ENCODE peak calls at places on chromosome 13, in nine cellular contexts. One of them, this sample, is unnamed. For H3K36me3, the result is how much of the 10 kb centered on the place peaks cover.

GRCh38 chr13:63048648-63049047 is 1633.0 kb upstream of the PCDH20 start:
- DNase-seq in cardiac muscle cell: no peak
- DNase-seq in prostate gland: no peak
- DNase-seq in tibial nerve: no peak
- DNase-seq in heart right ventricle: no peak
- DNase-seq in Peyer's patch: no peak
- DNase-seq in WERI-Rb-1: no peak
- DNase-seq in K562: no peak
- DNase-seq in brain microvascular endothelial cell: no peak
- DNase-seq in this sample: no peak

GRCh38 chr13:84684804-84685203 is 802.5 kb upstream of the SLITRK1 start:
- DNase-seq in cardiac muscle cell: no peak
- DNase-seq in heart right ventricle: no peak
- DNase-seq in WERI-Rb-1: no peak
- DNase-seq in Peyer's patch: no peak
- DNase-seq in tibial nerve: no peak
- DNase-seq in prostate gland: no peak
- DNase-seq in K562: no peak
- DNase-seq in brain microvascular endothelial cell: no peak
- DNase-seq in this sample: no peak

GRCh38 chr13:87677043-87677333 is 5.8 kb downstream of the SLITRK5 start:
- DNase-seq in brain microvascular endothelial cell: no peak
- DNase-seq in tibial nerve: no peak
- DNase-seq in WERI-Rb-1: no peak
- DNase-seq in cardiac muscle cell: no peak
- DNase-seq in heart right ventricle: no peak
- DNase-seq in Peyer's patch: no peak
- DNase-seq in K562: no peak
- DNase-seq in prostate gland: no peak
- DNase-seq in this sample: no peak

GRCh38 chr13:88544836-88545235 is 873.7 kb downstream of the SLITRK5 start:
- DNase-seq in heart right ventricle: no peak
- DNase-seq in K562: no peak
- DNase-seq in cardiac muscle cell: no peak
- DNase-seq in brain microvascular endothelial cell: no peak
- DNase-seq in tibial nerve: no peak
- DNase-seq in WERI-Rb-1: no peak
- DNase-seq in Peyer's patch: no peak
- DNase-seq in prostate gland: no peak
- DNase-seq in this sample: no peak

GRCh38 chr13:42041017-42041683 is 7.3 kb upstream of the DGKH start:
- DNase-seq in cardiac muscle cell: peak
- DNase-seq in K562: peak
- DNase-seq in tibial nerve: no peak
- DNase-seq in prostate gland: peak
- DNase-seq in Peyer's patch: peak
- DNase-seq in heart right ventricle: peak
- DNase-seq in WERI-Rb-1: peak
- DNase-seq in brain microvascular endothelial cell: peak
- DNase-seq in this sample: no peak

GRCh38 chr13:74270018-74270417 is 135.8 kb upstream of the KLF12 start:
- DNase-seq in K562: no peak
- DNase-seq in tibial nerve: no peak
- DNase-seq in brain microvascular endothelial cell: no peak
- DNase-seq in cardiac muscle cell: no peak
- DNase-seq in prostate gland: no peak
- DNase-seq in Peyer's patch: no peak
- DNase-seq in heart right ventricle: no peak
- DNase-seq in WERI-Rb-1: no peak
- DNase-seq in this sample: no peak

GRCh38 chr13:50187352-50188029 is 172.2 kb downstream of the KCNRG start:
- DNase-seq in tibial nerve: no peak
- DNase-seq in heart right ventricle: no peak
- DNase-seq in brain microvascular endothelial cell: no peak
- DNase-seq in cardiac muscle cell: no peak
- DNase-seq in Peyer's patch: no peak
- DNase-seq in WERI-Rb-1: no peak
- DNase-seq in prostate gland: no peak
- DNase-seq in K562: no peak
- DNase-seq in this sample: no peak

GRCh38 chr13:93270769-93271753 is 44.5 kb downstream of the GPC6 start:
- DNase-seq in cardiac muscle cell: peak
- DNase-seq in heart right ventricle: no peak
- DNase-seq in WERI-Rb-1: peak
- DNase-seq in brain microvascular endothelial cell: no peak
- DNase-seq in tibial nerve: no peak
- DNase-seq in K562: no peak
- DNase-seq in Peyer's patch: no peak
- DNase-seq in prostate gland: no peak
- DNase-seq in this sample: no peak

GRCh38 chr13:50410921-50411712 is 395.9 kb downstream of the KCNRG start:
- DNase-seq in WERI-Rb-1: no peak
- DNase-seq in prostate gland: no peak
- DNase-seq in K562: peak
- DNase-seq in brain microvascular endothelial cell: peak
- DNase-seq in tibial nerve: no peak
- DNase-seq in Peyer's patch: no peak
- DNase-seq in cardiac muscle cell: peak
- DNase-seq in heart right ventricle: no peak
- DNase-seq in this sample: no peak

GRCh38 chr13:100130092-100130491 is 41.2 kb downstream of the PCCA start:
- DNase-seq in tibial nerve: no peak
- DNase-seq in Peyer's patch: no peak
- DNase-seq in K562: no peak
- DNase-seq in WERI-Rb-1: no peak
- DNase-seq in cardiac muscle cell: no peak
- DNase-seq in prostate gland: no peak
- DNase-seq in brain microvascular endothelial cell: no peak
- DNase-seq in heart right ventricle: peak
- DNase-seq in this sample: no peak

GRCh38 chr13:36822786-36823185 is 3.8 kb downstream of the RFXAP start:
- DNase-seq in K562: no peak
- DNase-seq in tibial nerve: no peak
- DNase-seq in cardiac muscle cell: peak
- DNase-seq in brain microvascular endothelial cell: no peak
- DNase-seq in WERI-Rb-1: no peak
- DNase-seq in Peyer's patch: no peak
- DNase-seq in heart right ventricle: no peak
- DNase-seq in prostate gland: no peak
- DNase-seq in this sample: no peak

GRCh38 chr13:97205971-97206370 is 16.2 kb upstream of the MBNL2 start:
- DNase-seq in heart right ventricle: no peak
- DNase-seq in brain microvascular endothelial cell: peak
- DNase-seq in K562: no peak
- DNase-seq in WERI-Rb-1: no peak
- DNase-seq in tibial nerve: no peak
- DNase-seq in prostate gland: no peak
- DNase-seq in cardiac muscle cell: peak
- DNase-seq in Peyer's patch: no peak
- DNase-seq in this sample: no peak

GRCh38 chr13:99990045-99990977 is 8.7 kb downstream of the ZIC2 start:
- DNase-seq in prostate gland: no peak
- DNase-seq in cardiac muscle cell: no peak
- DNase-seq in Peyer's patch: no peak
- DNase-seq in brain microvascular endothelial cell: no peak
- DNase-seq in heart right ventricle: no peak
- DNase-seq in WERI-Rb-1: no peak
- DNase-seq in tibial nerve: no peak
- DNase-seq in K562: no peak
- DNase-seq in this sample: no peak

GRCh38 chr13:113502686-113503085 is 12.2 kb upstream of the DCUN1D2 start:
- DNase-seq in WERI-Rb-1: no peak
- DNase-seq in K562: no peak
- DNase-seq in tibial nerve: no peak
- DNase-seq in prostate gland: no peak
- DNase-seq in heart right ventricle: no peak
- DNase-seq in cardiac muscle cell: no peak
- DNase-seq in Peyer's patch: no peak
- DNase-seq in brain microvascular endothelial cell: no peak
- DNase-seq in this sample: no peak
- H3K36me3 ChIP-seq in WERI-Rb-1: half or more
- H3K36me3 ChIP-seq in K562: half or more
- H3K36me3 ChIP-seq in tibial nerve: half or more
- H3K36me3 ChIP-seq in prostate gland: under half
- H3K36me3 ChIP-seq in heart right ventricle: half or more
- H3K36me3 ChIP-seq in cardiac muscle cell: half or more
- H3K36me3 ChIP-seq in Peyer's patch: under half
- H3K36me3 ChIP-seq in brain microvascular endothelial cell: half or more
- H3K36me3 ChIP-seq in this sample: half or more

DNA sequence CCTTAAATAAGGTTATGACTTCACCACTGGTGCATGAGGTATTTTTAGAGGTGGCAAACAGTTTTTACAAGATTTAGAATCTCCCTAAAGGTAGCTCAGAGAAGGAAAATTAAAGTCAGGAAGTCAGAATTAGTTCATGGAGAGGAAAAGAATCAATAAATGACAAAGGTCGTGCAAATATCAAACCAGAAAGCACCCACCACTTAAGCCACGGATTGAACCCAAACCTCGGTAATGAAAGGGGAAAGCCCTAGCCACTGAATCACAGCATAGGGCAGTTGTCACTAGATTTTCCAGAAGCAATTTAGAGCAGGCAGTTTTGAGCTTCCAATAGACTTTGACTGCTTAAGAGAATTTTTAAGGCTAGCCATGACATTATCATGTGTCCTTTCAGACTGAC is 1590.4 kb downstream of the SLITRK1 start:
- DNase-seq in brain microvascular endothelial cell: no peak
- DNase-seq in heart right ventricle: no peak
- DNase-seq in K562: no peak
- DNase-seq in Peyer's patch: no peak
- DNase-seq in tibial nerve: no peak
- DNase-seq in prostate gland: no peak
- DNase-seq in WERI-Rb-1: no peak
- DNase-seq in cardiac muscle cell: no peak
- DNase-seq in this sample: no peak
- H3K36me3 ChIP-seq in brain microvascular endothelial cell: under half
- H3K36me3 ChIP-seq in heart right ventricle: under half
- H3K36me3 ChIP-seq in K562: under half
- H3K36me3 ChIP-seq in Peyer's patch: under half
- H3K36me3 ChIP-seq in tibial nerve: under half
- H3K36me3 ChIP-seq in prostate gland: under half
- H3K36me3 ChIP-seq in WERI-Rb-1: under half
- H3K36me3 ChIP-seq in cardiac muscle cell: under half
- H3K36me3 ChIP-seq in this sample: under half

DNA sequence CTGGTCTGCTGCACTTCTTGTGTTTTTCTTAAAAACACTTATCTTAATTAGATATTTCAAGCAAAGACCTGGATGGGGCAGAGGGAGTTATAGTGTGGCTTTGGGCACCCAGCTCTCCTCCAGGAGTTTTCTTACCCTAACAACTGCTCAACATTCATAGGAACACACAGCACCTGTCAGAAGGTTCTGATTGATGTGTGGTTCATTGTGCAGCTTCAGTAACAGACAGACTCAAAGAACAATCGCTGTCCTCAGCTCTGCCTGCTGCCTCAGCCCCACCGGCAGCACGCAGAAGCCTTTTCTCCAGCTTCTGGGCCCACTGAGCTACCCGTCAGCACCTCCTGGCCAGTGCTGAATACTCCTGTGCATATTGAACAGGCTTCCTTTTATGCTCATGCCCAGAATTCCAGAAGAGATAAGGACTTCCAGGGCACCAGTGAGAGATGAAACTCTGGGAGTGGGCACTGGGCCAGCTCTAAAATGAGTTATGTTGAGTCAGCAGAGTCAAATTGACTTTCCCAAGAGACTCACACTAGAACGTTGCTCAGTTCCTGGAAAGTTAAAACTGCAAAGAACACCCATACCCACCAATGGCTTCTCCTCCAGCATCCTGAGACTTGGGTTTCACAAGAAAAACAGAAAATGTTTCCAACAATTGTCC is 119.3 kb downstream of the COL4A1 start:
- DNase-seq in WERI-Rb-1: no peak
- DNase-seq in Peyer's patch: no peak
- DNase-seq in brain microvascular endothelial cell: peak
- DNase-seq in tibial nerve: no peak
- DNase-seq in heart right ventricle: peak
- DNase-seq in K562: no peak
- DNase-seq in prostate gland: no peak
- DNase-seq in cardiac muscle cell: peak
- DNase-seq in this sample: no peak
- H3K36me3 ChIP-seq in WERI-Rb-1: under half
- H3K36me3 ChIP-seq in Peyer's patch: under half
- H3K36me3 ChIP-seq in brain microvascular endothelial cell: half or more
- H3K36me3 ChIP-seq in tibial nerve: half or more
- H3K36me3 ChIP-seq in heart right ventricle: half or more
- H3K36me3 ChIP-seq in K562: under half
- H3K36me3 ChIP-seq in prostate gland: under half
- H3K36me3 ChIP-seq in cardiac muscle cell: under half
- H3K36me3 ChIP-seq in this sample: half or more

DNA sequence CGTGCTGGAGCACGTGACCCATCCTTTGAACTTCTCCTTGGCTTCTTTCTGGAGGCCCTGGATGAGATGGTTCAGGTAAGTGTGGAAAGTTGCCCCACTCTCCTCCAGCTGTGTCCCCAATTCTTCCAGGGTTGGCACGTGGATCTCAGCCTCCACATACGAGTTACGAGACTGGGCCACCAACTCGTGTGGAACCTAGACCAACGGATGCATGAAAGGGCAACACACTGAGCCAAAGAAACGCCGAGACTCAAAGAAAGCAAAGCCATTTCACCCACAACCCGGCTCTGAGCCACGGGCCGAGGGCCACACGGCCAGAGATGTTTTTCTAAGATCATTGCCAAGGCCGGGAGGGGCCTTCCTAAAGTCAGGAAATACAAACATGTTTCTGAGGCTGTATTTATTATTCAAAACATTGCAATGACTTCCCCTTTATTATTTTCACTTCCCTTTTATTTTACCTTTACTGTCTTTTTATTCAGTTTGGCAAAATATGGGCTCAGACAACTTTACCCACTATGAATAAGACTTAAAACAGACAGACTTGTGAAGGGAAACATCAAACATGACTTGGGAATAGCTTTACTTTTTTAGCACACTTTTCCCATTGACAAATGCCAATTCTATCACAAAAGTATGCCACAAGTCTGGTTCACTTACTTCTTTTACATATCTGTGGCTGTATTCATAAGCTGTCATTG is 94.6 kb downstream of the KL start:
- DNase-seq in tibial nerve: peak
- DNase-seq in prostate gland: no peak
- DNase-seq in Peyer's patch: no peak
- DNase-seq in K562: no peak
- DNase-seq in cardiac muscle cell: peak
- DNase-seq in WERI-Rb-1: no peak
- DNase-seq in brain microvascular endothelial cell: no peak
- DNase-seq in heart right ventricle: peak
- DNase-seq in this sample: no peak
- H3K36me3 ChIP-seq in tibial nerve: half or more
- H3K36me3 ChIP-seq in prostate gland: under half
- H3K36me3 ChIP-seq in Peyer's patch: under half
- H3K36me3 ChIP-seq in K562: under half
- H3K36me3 ChIP-seq in cardiac muscle cell: under half
- H3K36me3 ChIP-seq in WERI-Rb-1: under half
- H3K36me3 ChIP-seq in brain microvascular endothelial cell: half or more
- H3K36me3 ChIP-seq in heart right ventricle: half or more
- H3K36me3 ChIP-seq in this sample: under half

GRCh38 chr13:48487968-48488367 is 44.9 kb downstream of the RCBTB2 start:
- DNase-seq in cardiac muscle cell: no peak
- DNase-seq in prostate gland: no peak
- DNase-seq in K562: no peak
- DNase-seq in tibial nerve: no peak
- DNase-seq in Peyer's patch: no peak
- DNase-seq in brain microvascular endothelial cell: no peak
- DNase-seq in WERI-Rb-1: no peak
- DNase-seq in heart right ventricle: no peak
- DNase-seq in this sample: no peak
- H3K36me3 ChIP-seq in cardiac muscle cell: under half
- H3K36me3 ChIP-seq in prostate gland: under half
- H3K36me3 ChIP-seq in K562: under half
- H3K36me3 ChIP-seq in tibial nerve: under half
- H3K36me3 ChIP-seq in Peyer's patch: under half
- H3K36me3 ChIP-seq in brain microvascular endothelial cell: under half
- H3K36me3 ChIP-seq in WERI-Rb-1: under half
- H3K36me3 ChIP-seq in heart right ventricle: under half
- H3K36me3 ChIP-seq in this sample: under half

This sample was measured in NT2/D1.